ENCODE peak calls at places on chromosomes 13 and 19, in ten cellular contexts. W is bronchial epithelial cell, K is fibroblast of lung, G is brain microvascular endothelial cell, C is tibial artery, O is A673, H is WERI-Rb-1, V is thoracic aorta, F is heart left ventricle, R is neuronal stem cell. Y is an unnamed sample.
A peak's percentile ranks its signal among the peaks of the same experiment; 100 is the strongest.

GRCh38 chr13:95235199-95235726 is 66.0 kb downstream of the ABCC4 start:
- DNase-seq in W (no peak), K (no peak), G (no peak), C (no peak), O (no peak), H (no peak), V (no peak), F (no peak), R (no peak), Y (no peak)

GRCh38 chr13:91158015-91158390 is 189.5 kb upstream of the MIR17HG start:
- DNase-seq in W (no peak), K (no peak), G (no peak), C (no peak), O (no peak), H (no peak), V (no peak), F (no peak), R (no peak), Y (no peak)

GRCh38 chr13:99740261-99740979 is 231.1 kb downstream of the ZIC5 start:
- DNase-seq in W (no peak), K (no peak), G (no peak), C (no peak), O (no peak), H (no peak), V (no peak), F (no peak), R (no peak), Y (peak; percentile 2)

GRCh38 chr19:40217921-40218890 is at the start of gene TTC9B:
- DNase-seq in W (no peak), K (no peak), G (no peak), C (no peak), O (peak; percentile 42), H (peak; percentile 25), V (no peak), F (no peak), R (peak; percentile 67), Y (peak; percentile 96)

GRCh38 chr13:84776578-84776977 is 894.3 kb upstream of the SLITRK1 start:
- DNase-seq in W (no peak), K (no peak), G (no peak), C (no peak), O (no peak), H (no peak), V (no peak), F (no peak), R (no peak), Y (no peak)

GRCh38 chr19:52566588-52566987 is 3.5 kb upstream of the ZNF701 start:
- DNase-seq in W (peak; percentile 93), K (peak; percentile 55), G (no peak), C (no peak), O (no peak), H (no peak), V (no peak), F (no peak), R (no peak), Y (no peak)

GRCh38 chr13:111114362-111115050 is 604 bp upstream of the ARHGEF7 start:
- DNase-seq in W (peak; percentile 21), K (peak; percentile 36), G (peak; percentile 31), C (peak; percentile 61), O (no peak), H (no peak), V (peak; percentile 30), F (peak; percentile 46), R (peak; percentile 20), Y (peak; percentile 76)

GRCh38 chr13:44758595-44759221 is 182.6 kb upstream of the TSC22D1 start:
- DNase-seq in W (peak; percentile 99), K (peak; percentile 84), G (peak; percentile 94), C (no peak), O (peak; percentile 23), H (no peak), V (no peak), F (no peak), R (no peak), Y (no peak)

GRCh38 chr13:43629691-43630480 is 156.9 kb downstream of the ENOX1 start:
- DNase-seq in W (peak; percentile 0), K (peak; percentile 47), G (no peak), C (no peak), O (peak; percentile 2), H (no peak), V (no peak), F (no peak), R (no peak), Y (no peak)

GRCh38 chr13:30702006-30702405 is 33.3 kb upstream of the ALOX5AP start:
- DNase-seq in W (no peak), K (no peak), G (no peak), C (no peak), O (no peak), H (no peak), V (no peak), F (no peak), R (no peak), Y (no peak)

GRCh38 chr19:1171755-1172352 is 2.2 kb downstream of the SBNO2 start:
- DNase-seq in W (no peak), K (no peak), G (no peak), C (no peak), O (peak; percentile 47), H (no peak), V (no peak), F (no peak), R (no peak), Y (no peak)

GRCh38 chr13:51050021-51050886 is 60.8 kb downstream of the C13orf42 start:
- DNase-seq in W (no peak), K (no peak), G (no peak), C (no peak), O (no peak), H (no peak), V (no peak), F (no peak), R (no peak), Y (no peak)

GRCh38 chr19:21697698-21698097 is 69.7 kb downstream of the ZNF100 start:
- DNase-seq in W (no peak), K (no peak), G (no peak), C (no peak), O (no peak), H (no peak), V (no peak), F (no peak), R (no peak), Y (no peak)

GRCh38 chr13:40477623-40478608 is 188.5 kb downstream of the FOXO1 start:
- DNase-seq in W (no peak), K (peak; percentile 17), G (peak; percentile 24), C (peak; percentile 85), O (no peak), H (no peak), V (no peak), F (peak; percentile 41), R (no peak), Y (no peak)

GRCh38 chr13:112700291-112701060 is 10.6 kb downstream of the ATP11A start:
- DNase-seq in W (no peak), K (no peak), G (no peak), C (peak; percentile 15), O (no peak), H (no peak), V (no peak), F (peak; percentile 13), R (no peak), Y (peak; percentile 59)

GRCh38 chr13:107210216-107211010 is 642.5 kb upstream of the ARGLU1 start:
- DNase-seq in W (peak; percentile 14), K (peak; percentile 20), G (peak; percentile 35), C (no peak), O (peak; percentile 11), H (no peak), V (no peak), F (no peak), R (no peak), Y (no peak)

GRCh38 chr19:1651061-1651547 is 1.3 kb downstream of the TCF3 start:
- DNase-seq in W (no peak), K (peak; percentile 42), G (no peak), C (no peak), O (peak; percentile 69), H (no peak), V (no peak), F (no peak), R (peak; percentile 49), Y (peak; percentile 93)

GRCh38 chr13:80334582-80335260 is 6.2 kb downstream of the SPRY2 start:
- DNase-seq in W (peak; percentile 65), K (peak; percentile 44), G (peak; percentile 15), C (no peak), O (peak; percentile 80), H (no peak), V (no peak), F (no peak), R (no peak), Y (no peak)

GRCh38 chr13:43522788-43523187 is 264.0 kb downstream of the ENOX1 start:
- DNase-seq in W (no peak), K (peak; percentile 46), G (peak; percentile 55), C (no peak), O (no peak), H (no peak), V (no peak), F (no peak), R (no peak), Y (no peak)

GRCh38 chr19:57747472-57747807 is 825 bp downstream of the ZNF776 start:
- DNase-seq in W (no peak), K (no peak), G (no peak), C (no peak), O (no peak), H (no peak), V (no peak), F (no peak), R (no peak), Y (no peak)
- H3K36me3 ChIP-seq in W (peaks cover 12% of the 10 kb centered on the region), K (peaks cover 4% of the 10 kb centered on the region), G (peaks cover 25% of the 10 kb centered on the region), C (peaks cover 44% of the 10 kb centered on the region), O (peaks cover 47% of the 10 kb centered on the region), H (peaks cover 40% of the 10 kb centered on the region), V (peaks cover 30% of the 10 kb centered on the region), F (peaks cover under 1% of the 10 kb centered on the region), R (peaks cover 47% of the 10 kb centered on the region), Y (peaks cover 8% of the 10 kb centered on the region)

GRCh38 chr19:32677657-32678056 is 2.0 kb downstream of the RGS9BP start:
- DNase-seq in W (no peak), K (no peak), G (no peak), C (no peak), O (peak; percentile 46), H (peak; percentile 97), V (no peak), F (no peak), R (peak; percentile 87), Y (peak; percentile 80)
- H3K4me3 ChIP-seq in W (no peak overlapping the region), K (no peak overlapping the region), G (no peak overlapping the region), C (no peak overlapping the region), O (no peak overlapping the region), H (no peak overlapping the region), V (no peak overlapping the region), F (no peak overlapping the region), R (no peak overlapping the region), Y (no peak overlapping the region)

DNA sequence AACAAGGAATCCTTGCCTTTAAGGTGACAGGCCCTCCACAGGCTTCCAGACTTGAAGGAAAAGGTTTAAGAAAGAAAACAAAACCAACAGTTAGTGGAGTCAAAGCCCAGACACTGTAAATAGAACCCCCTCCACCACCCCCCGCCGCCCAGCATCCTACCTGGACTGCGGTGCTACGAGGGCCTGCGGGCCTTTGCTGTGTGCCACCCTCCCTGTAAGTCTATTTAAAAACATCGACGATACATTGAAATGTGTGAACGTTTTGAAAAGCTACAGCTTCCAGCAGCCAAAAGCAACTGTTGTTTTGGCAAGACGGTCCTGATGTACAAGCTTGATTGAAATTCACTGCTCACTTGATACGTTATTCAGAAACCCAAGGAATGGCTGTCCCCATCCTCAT is 6.2 kb upstream of the GARIN5A start:
- DNase-seq in W (no peak), K (no peak), G (no peak), C (no peak), O (no peak), H (no peak), V (no peak), F (no peak), R (no peak), Y (no peak)
- H3K36me3 ChIP-seq in W (peaks cover 19% of the 10 kb centered on the region), K (peaks cover 9% of the 10 kb centered on the region), G (peaks cover 22% of the 10 kb centered on the region), C (peaks cover 67% of the 10 kb centered on the region), O (peaks cover 29% of the 10 kb centered on the region), H (peaks cover 15% of the 10 kb centered on the region), V (peaks cover 38% of the 10 kb centered on the region), F (no peaks in the 10 kb centered on the region), R (peaks cover 18% of the 10 kb centered on the region), Y (peaks cover 15% of the 10 kb centered on the region)

GRCh38 chr13:58858870-58859371 is 1227.4 kb downstream of the PCDH17 start:
- DNase-seq in W (no peak), K (no peak), G (no peak), C (no peak), O (no peak), H (no peak), V (no peak), F (no peak), R (no peak), Y (no peak)
- H3K4me3 ChIP-seq in W (no peak overlapping the region), K (no peak overlapping the region), G (no peak overlapping the region), C (no peak overlapping the region), O (no peak overlapping the region), H (no peak overlapping the region), V (no peak overlapping the region), F (no peak overlapping the region), R (no peak overlapping the region), Y (no peak overlapping the region)

Y was measured in H7.